ENCODE peak calls at places on chromosomes 11 and 22, in five cellular contexts. V, N, H, Z and E are unnamed samples.

GRCh38 chr11:64553554-64554201 is 37.3 kb upstream of the SLC22A12 start:
- DNase-seq in N (peak), Z (peak), H (peak), V (peak), E (peak)

GRCh38 chr22:44928064-44928463 is 81.7 kb downstream of the PHF21B start:
- DNase-seq in Z (no peak), N (no peak), H (no peak), V (no peak), E (no peak)

GRCh38 chr22:28009272-28009827 is 90.3 kb upstream of the PITPNB start:
- DNase-seq in N (peak), V (peak), H (peak), Z (peak), E (peak)

GRCh38 chr11:587978-588380 is 11.7 kb downstream of the PHRF1 start:
- DNase-seq in Z (peak), H (no peak), V (peak), N (peak), E (no peak)

GRCh38 chr22:50057868-50058311 is at the start of gene TTLL8:
- DNase-seq in Z (no peak), H (no peak), V (no peak), N (no peak), E (no peak)

GRCh38 chr22:45072322-45072903 is 62.6 kb upstream of the PHF21B start:
- DNase-seq in V (no peak), N (no peak), Z (no peak), H (no peak), E (peak)

GRCh38 chr11:126257764-126258163 is 10.9 kb downstream of the SRPRA start:
- DNase-seq in V (no peak), Z (no peak), H (no peak), N (peak), E (no peak)

GRCh38 chr11:21229224-21229623 is 559.8 kb downstream of the NELL1 start:
- DNase-seq in H (no peak), Z (no peak), N (no peak), V (no peak), E (no peak)

GRCh38 chr11:78138694-78139421 is 568 bp downstream of the ALG8 start:
- DNase-seq in Z (no peak), N (peak), V (no peak), H (peak), E (peak)

GRCh38 chr22:32306561-32306960 is 51.1 kb upstream of the RFPL3 start:
- DNase-seq in N (no peak), V (no peak), H (no peak), Z (no peak), E (no peak)

GRCh38 chr11:129323896-129324522 is 51.6 kb upstream of the BARX2 start:
- DNase-seq in N (no peak), Z (no peak), H (peak), V (no peak), E (no peak)

GRCh38 chr11:96085349-96085910 is 161.5 kb upstream of the MTMR2 start:
- DNase-seq in H (no peak), V (no peak), Z (no peak), N (no peak), E (no peak)

GRCh38 chr22:23856721-23857605 is 712 bp upstream of the SLC2A11 start:
- DNase-seq in H (no peak), N (peak), V (no peak), Z (no peak), E (no peak)

GRCh38 chr11:64292458-64293254 is 1.6 kb downstream of the KCNK4 start:
- DNase-seq in V (no peak), N (no peak), H (no peak), Z (no peak), E (no peak)

GRCh38 chr11:118621071-118621815 is 13.8 kb downstream of the PHLDB1 start:
- DNase-seq in N (peak), V (no peak), Z (no peak), H (peak), E (peak)

GRCh38 chr11:123719452-123719851 is 22.0 kb downstream of the ZNF202 start:
- DNase-seq in H (no peak), N (no peak), Z (no peak), V (no peak), E (no peak)

GRCh38 chr11:8327761-8328192 is 64.1 kb upstream of the LMO1 start:
- DNase-seq in Z (no peak), N (peak), H (no peak), V (no peak), E (no peak)

GRCh38 chr11:68965901-68966868 is 14.6 kb downstream of the MRGPRD start:
- DNase-seq in V (no peak), H (no peak), Z (no peak), N (no peak), E (no peak)

GRCh38 chr22:44850946-44851345 is 98.6 kb downstream of the ARHGAP8 start:
- DNase-seq in V (no peak), Z (no peak), N (no peak), H (no peak), E (no peak)

GRCh38 chr11:108891143-108891542 is 226.3 kb downstream of the DDX10 start:
- DNase-seq in Z (no peak), H (no peak), V (no peak), N (no peak), E (no peak)